ENCODE peak calls at places on chromosomes 4 and X, in five cellular contexts. X is stimulated activated CD8-positive, alpha-beta memory T cell treated with anti-CD3 and anti-CD28 coated beads, Interleukin-12 subunit alpha, Interleukin-12 subunit beta, amount 100 ng/mL, for 1 hour; K is AG08396; I is transverse colon; P is neural crest cell. A is an unnamed sample.
A peak's percentile ranks its signal among the peaks of the same experiment; 100 is the strongest.

GRCh38 chr4:148415500-148415899 is 26.7 kb downstream of the NR3C2 start:
- DNase-seq in X (no peak), K (no peak), I (no peak), P (no peak), A (no peak)

GRCh38 chr4:68904786-68905185 is 46.8 kb downstream of the UGT2A3 start:
- DNase-seq in X (no peak), K (no peak), I (peak; percentile 25), P (no peak), A (no peak)

GRCh38 chr4:8547108-8547911 is 32.9 kb upstream of the GPR78 start:
- DNase-seq in X (no peak), K (peak; percentile 12), I (no peak), P (no peak), A (peak; percentile 24)

GRCh38 chr4:142285222-142285583 is 560.9 kb downstream of the INPP4B start:
- DNase-seq in X (no peak), K (no peak), I (no peak), P (no peak), A (no peak)

GRCh38 chr4:3387154-3387942 is 54.4 kb upstream of the HGFAC start:
- DNase-seq in X (no peak), K (no peak), I (no peak), P (no peak), A (no peak)

GRCh38 chr4:107654694-107655093 is 65.3 kb downstream of the PAPSS1 start:
- DNase-seq in X (no peak), K (no peak), I (no peak), P (peak; percentile 3), A (peak; percentile 51)

GRCh38 chrX:40469316-40469715 is 111.5 kb upstream of the ATP6AP2 start:
- DNase-seq in X (no peak), K (no peak), I (no peak), P (no peak), A (no peak)

GRCh38 chr4:98110929-98111328 is 32.3 kb downstream of the STPG2 start:
- DNase-seq in X (no peak), K (no peak), I (no peak), P (no peak), A (no peak)

GRCh38 chr4:84985952-84986351 is 19.5 kb upstream of the WDFY3 start:
- DNase-seq in X (no peak), K (no peak), I (no peak), P (no peak), A (no peak)

GRCh38 chr4:86977621-86978184 is 42.9 kb downstream of the AFF1 start:
- DNase-seq in X (no peak), K (peak; percentile 34), I (peak; percentile 43), P (no peak), A (no peak)

GRCh38 chr4:1982124-1983052 is 26.4 kb downstream of the NELFA start:
- DNase-seq in X (no peak), K (no peak), I (peak; percentile 54), P (no peak), A (no peak)

A was measured in D341Med.